ENCODE peak calls at places on chromosomes 1 and 21, in seven cellular contexts. K is neural crest cell, J is cardiac muscle cell, I is lower lobe of right lung, N is uterus, A is GM10248, S is psoas muscle. V is an unnamed sample.
A peak's percentile ranks its signal among the peaks of the same experiment; 100 is the strongest.

GRCh38 chr1:54163051-54163450 is 10.3 kb upstream of the CDCP2 start:
- DNase-seq in A (no peak), J (no peak), S (no peak), I (no peak), N (no peak), K (no peak), V (no peak)

GRCh38 chr1:203148127-203148526 is 20.6 kb downstream of the ADORA1 start:
- DNase-seq in A (no peak), K (no peak), N (no peak), J (no peak), I (peak; percentile 11), S (no peak), V (no peak)

GRCh38 chr1:25737151-25737550 is 62.8 kb upstream of the SELENON start:
- DNase-seq in A (no peak), J (no peak), K (no peak), I (no peak), S (peak; percentile 61), N (no peak), V (no peak)

GRCh38 chr1:64826991-64827390 is 82.1 kb downstream of the RAVER2 start:
- DNase-seq in I (no peak), N (no peak), A (no peak), J (no peak), K (no peak), S (no peak), V (no peak)

GRCh38 chr1:220711086-220711809 is 21.1 kb downstream of the C1orf115 start:
- DNase-seq in A (peak; percentile 44), K (no peak), S (no peak), J (no peak), N (no peak), I (no peak), V (no peak)

GRCh38 chr1:155226188-155226909 is 17.9 kb downstream of the MTX1 start:
- DNase-seq in S (peak; percentile 84), N (peak; percentile 87), A (peak; percentile 76), J (peak; percentile 74), K (peak; percentile 48), I (peak; percentile 88), V (no peak)

GRCh38 chr1:188937965-188938551 is 1539.6 kb downstream of the BRINP3 start:
- DNase-seq in J (peak; percentile 7), A (no peak), I (no peak), N (no peak), S (no peak), K (no peak), V (no peak)

GRCh38 chr1:8925406-8925805 is 20.3 kb upstream of the CA6 start:
- DNase-seq in N (no peak), A (no peak), J (no peak), S (no peak), K (no peak), I (no peak), V (no peak)

GRCh38 chr1:33259879-33260278 is 3.6 kb downstream of the ZNF362 start:
- DNase-seq in J (no peak), K (no peak), N (no peak), A (no peak), I (no peak), S (no peak), V (no peak)

GRCh38 chr21:8989883-8990325 is 1531.5 kb upstream of the TPTE start:
- DNase-seq in S (no peak), N (no peak), J (no peak), I (no peak), A (no peak), K (no peak), V (no peak)

GRCh38 chr1:8182034-8182761 is 135.7 kb upstream of the SLC45A1 start:
- DNase-seq in J (no peak), A (peak; percentile 52), I (peak; percentile 60), N (no peak), K (no peak), S (no peak), V (no peak)

GRCh38 chr1:77279929-77280328 is 1.9 kb upstream of the AK5 start:
- DNase-seq in K (no peak), N (no peak), S (no peak), A (no peak), I (no peak), J (no peak), V (no peak)

GRCh38 chr1:156226116-156226538 is 13.3 kb downstream of the PMF1 start:
- DNase-seq in J (no peak), I (peak; percentile 8), N (no peak), A (peak; percentile 75), S (no peak), K (no peak), V (no peak)

GRCh38 chr1:22325531-22326371 is 125.9 kb upstream of the ZBTB40 start:
- DNase-seq in A (no peak), J (no peak), I (no peak), N (peak; percentile 4), S (no peak), K (no peak), V (peak; percentile 54)

GRCh38 chr1:151502859-151503509 is 8.2 kb upstream of the CGN start:
- DNase-seq in N (no peak), K (no peak), S (no peak), I (no peak), A (no peak), J (no peak), V (no peak)

GRCh38 chr1:41900611-41901444 is 17.9 kb downstream of the HIVEP3 start:
- DNase-seq in S (no peak), I (no peak), J (no peak), A (no peak), N (no peak), K (no peak), V (no peak)

GRCh38 chr1:171310661-171311087 is 3.3 kb upstream of the FMO4 start:
- DNase-seq in N (no peak), K (no peak), I (no peak), A (no peak), S (no peak), J (no peak), V (no peak)

GRCh38 chr1:224502459-224503160 is 68.0 kb upstream of the WDR26 start:
- DNase-seq in N (no peak), J (no peak), A (no peak), I (no peak), K (no peak), S (no peak), V (no peak)

GRCh38 chr1:94884101-94884875 is 42.6 kb downstream of the CNN3 start:
- DNase-seq in K (no peak), S (no peak), J (peak; percentile 65), N (peak; percentile 49), A (no peak), I (no peak), V (peak; percentile 77)

GRCh38 chr21:35159881-35160280 is 110.8 kb upstream of the RUNX1 start:
- DNase-seq in I (no peak), J (no peak), S (no peak), N (no peak), A (no peak), K (no peak), V (no peak)

GRCh38 chr21:42939581-42940413 is 14.4 kb upstream of the ERVH48-1 start:
- DNase-seq in N (peak; percentile 95), K (no peak), A (no peak), J (no peak), S (peak; percentile 77), I (no peak), V (no peak)

GRCh38 chr1:170445096-170445495 is 86.9 kb upstream of the GORAB start:
- DNase-seq in S (no peak), I (no peak), K (no peak), J (no peak), A (no peak), N (no peak), V (no peak)

DNA sequence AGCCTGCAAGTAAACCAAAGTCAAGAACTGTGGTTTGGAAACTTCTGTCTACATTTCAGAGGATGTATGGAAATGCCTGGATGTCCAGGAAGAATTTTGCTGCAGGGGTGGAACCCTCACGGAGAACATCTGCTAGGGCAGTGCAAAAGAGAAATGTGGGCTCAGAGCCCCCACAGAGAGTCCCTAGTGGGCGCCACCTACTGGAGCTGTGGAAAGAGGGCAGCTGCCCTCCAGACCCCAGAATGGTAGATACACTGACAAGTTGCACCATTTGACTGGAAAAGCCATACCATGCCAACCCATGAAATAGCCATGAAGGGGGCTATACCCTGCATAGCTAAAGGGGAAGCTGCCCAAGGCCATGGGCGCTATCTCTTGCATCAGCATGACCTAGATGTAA is 1672.4 kb downstream of the KCNT2 start:
- DNase-seq in A (no peak), K (no peak), J (no peak), S (no peak), I (no peak), N (no peak), V (no peak)
- TF ChIP-seq CTCF in A (peak; percentile 12), K (no peak), J (no peak), S (no peak), I (no peak), N (no peak), V (no peak)

DNA sequence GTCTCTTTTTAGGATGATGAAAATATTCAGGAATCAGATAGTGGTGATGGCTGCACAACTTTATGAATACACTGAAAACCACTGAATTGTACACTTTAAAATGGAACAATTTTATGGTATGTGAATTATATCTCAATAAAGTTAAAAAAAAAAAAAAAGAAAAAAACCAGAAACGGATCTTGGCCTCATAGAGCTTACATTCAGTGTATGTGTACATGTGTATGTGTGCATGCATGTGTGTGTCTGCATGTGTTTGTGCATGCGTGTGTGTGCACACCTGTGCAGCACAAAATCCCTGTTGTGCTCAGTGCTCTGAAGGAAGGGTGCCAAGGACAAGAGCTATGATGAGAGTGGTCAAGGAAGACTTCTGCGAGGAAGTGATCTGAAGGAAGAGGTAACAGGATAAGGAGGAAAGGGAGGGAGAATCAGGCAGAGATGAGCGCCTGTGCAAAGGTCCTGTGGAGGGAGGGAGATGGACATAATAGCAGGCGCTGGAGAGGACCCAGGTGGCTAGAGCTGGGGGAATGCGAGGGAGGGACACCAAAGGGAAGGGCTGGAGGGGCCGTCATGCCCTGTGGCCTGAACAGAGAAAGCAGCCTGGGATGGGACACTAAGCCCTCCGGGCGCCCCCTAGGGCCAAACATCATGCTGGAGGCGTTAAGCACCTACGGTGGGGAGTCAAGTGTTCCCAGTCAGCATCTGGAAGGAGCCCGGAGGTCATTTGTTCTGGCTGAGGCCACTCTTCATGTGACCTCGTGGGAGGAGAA is 25.2 kb downstream of the NKAIN1 start:
- DNase-seq in N (no peak), S (no peak), K (peak; percentile 16), J (peak; percentile 32), I (no peak), A (no peak), V (no peak)
- TF ChIP-seq CTCF in N (no peak), S (no peak), K (no peak), J (no peak), I (no peak), A (no peak), V (no peak)

GRCh38 chr1:6580588-6581270 is 935 bp downstream of the ZBTB48 start:
- DNase-seq in J (no peak), S (peak; percentile 65), K (no peak), N (no peak), A (no peak), I (peak; percentile 58), V (no peak)
- TF ChIP-seq CTCF in J (no peak), S (peak; percentile 14), K (no peak), N (no peak), A (no peak), I (no peak), V (peak; percentile 27)

DNA sequence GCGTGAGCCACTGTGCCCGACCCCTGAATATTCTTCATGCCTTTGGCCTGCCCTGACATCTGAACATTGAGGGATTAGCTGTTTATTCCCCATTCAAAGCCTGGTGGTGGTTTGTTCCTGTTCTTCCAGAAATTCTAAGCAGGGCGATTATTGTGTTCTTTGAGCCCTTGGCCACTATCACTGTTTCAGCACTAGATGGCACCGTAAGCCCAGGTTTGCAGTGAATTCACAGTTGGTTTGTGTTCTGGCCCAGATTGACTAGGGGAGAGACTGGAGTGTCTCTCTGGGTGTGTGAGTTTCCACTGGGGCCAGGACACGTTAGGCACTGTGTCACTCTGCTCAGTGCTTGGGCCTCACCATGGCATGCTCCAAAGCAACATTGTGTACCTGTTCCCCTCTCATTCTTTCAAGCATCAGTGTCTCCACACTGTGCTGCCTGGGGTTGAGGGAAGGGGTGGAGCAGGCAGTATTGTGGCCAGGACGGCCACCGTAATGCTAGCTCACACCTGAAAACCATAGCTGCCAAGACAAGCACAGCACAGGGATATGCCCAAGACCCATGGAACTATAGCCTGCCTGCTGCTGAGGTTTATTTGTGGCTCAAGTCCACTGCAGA is 52.7 kb downstream of the PKN2 start:
- DNase-seq in S (no peak), J (no peak), N (no peak), I (no peak), K (no peak), A (no peak), V (no peak)
- TF ChIP-seq CTCF in S (peak; percentile 27), J (peak; percentile 77), N (no peak), I (peak; percentile 37), K (peak; percentile 56), A (peak; percentile 25), V (peak; percentile 47)